ENCODE peak calls at places on chromosomes 16 and 17, in six cellular contexts. Z is right cardiac atrium; B is hypothalamus; R is activated CD8-positive, alpha-beta memory T cell treated with anti-CD3 and anti-CD28 coated beads, Interleukin-2, amount 50 U/mL, for 4 hours; E is kidney glomerular epithelial cell; K is AG04449. L is an unnamed sample.

GRCh38 chr16:66408181-66409048 is 18.7 kb upstream of the BEAN1 start:
- DNase-seq in E (peak), R (no peak), K (no peak), B (no peak), Z (no peak), L (no peak)

GRCh38 chr17:4229627-4230026 is 34.2 kb downstream of the ANKFY1 start:
- DNase-seq in E (peak), Z (peak), B (no peak), R (no peak), K (no peak), L (no peak)

GRCh38 chr16:80791411-80791810 is 13.0 kb downstream of the CDYL2 start:
- DNase-seq in K (no peak), B (no peak), R (no peak), E (no peak), Z (no peak), L (no peak)

GRCh38 chr16:12685806-12686205 is 117.9 kb downstream of the CPPED1 start:
- DNase-seq in R (no peak), B (peak), Z (no peak), E (no peak), K (no peak), L (no peak)

GRCh38 chr17:35898283-35899070 is 18.3 kb upstream of the CCL5 start:
- DNase-seq in E (peak), B (no peak), Z (no peak), K (no peak), R (peak), L (no peak)

GRCh38 chr16:10335681-10336080 is 50.2 kb upstream of the ATF7IP2 start:
- DNase-seq in E (no peak), Z (no peak), R (no peak), K (no peak), B (no peak), L (no peak)

GRCh38 chr17:57569860-57570259 is 175.2 kb downstream of the CCDC182 start:
- DNase-seq in B (no peak), R (no peak), E (no peak), K (no peak), Z (no peak), L (no peak)

GRCh38 chr17:2215616-2216364 is 87.8 kb downstream of the SMG6 start:
- DNase-seq in Z (peak), E (no peak), R (peak), B (peak), K (no peak), L (no peak)

GRCh38 chr16:70659953-70660671 is 13.8 kb downstream of the IL34 start:
- DNase-seq in B (no peak), K (no peak), Z (no peak), E (no peak), R (no peak), L (no peak)

GRCh38 chr17:4980644-4981216 is 6.7 kb downstream of the CAMTA2 start:
- DNase-seq in R (no peak), K (no peak), Z (no peak), B (no peak), E (peak), L (no peak)

GRCh38 chr17:50102164-50102991 is 7.2 kb downstream of the PDK2 start:
- DNase-seq in R (no peak), K (no peak), Z (peak), B (peak), E (no peak), L (peak)

GRCh38 chr17:82091264-82092066 is 6.6 kb downstream of the FASN start:
- DNase-seq in B (no peak), Z (no peak), K (no peak), R (no peak), E (no peak), L (no peak)

GRCh38 chr17:45006927-45007461 is 38.9 kb upstream of the C1QL1 start:
- DNase-seq in E (no peak), B (no peak), Z (no peak), R (no peak), K (no peak), L (no peak)

GRCh38 chr17:75872434-75873351 is 5.7 kb downstream of the TRIM47 start:
- DNase-seq in B (no peak), E (peak), K (no peak), R (no peak), Z (peak), L (no peak)

GRCh38 chr16:3101018-3101840 is 2.1 kb upstream of the ZSCAN10 start:
- DNase-seq in B (no peak), Z (no peak), K (no peak), R (no peak), E (no peak), L (no peak)

GRCh38 chr17:77129568-77130301 is 11.0 kb upstream of the SEC14L1 start:
- DNase-seq in Z (no peak), E (no peak), K (no peak), B (no peak), R (no peak), L (no peak)

GRCh38 chr17:28173071-28173561 is 130.6 kb downstream of the NLK start:
- DNase-seq in B (no peak), E (no peak), Z (no peak), K (no peak), R (no peak), L (no peak)

GRCh38 chr16:4777339-4778049 is 10.5 kb upstream of the ZNF500 start:
- DNase-seq in K (no peak), E (no peak), R (no peak), Z (no peak), B (no peak), L (no peak)

GRCh38 chr17:76537578-76538280 is at the start of gene CYGB:
- DNase-seq in K (no peak), B (no peak), R (no peak), Z (peak), E (no peak), L (no peak)

GRCh38 chr16:28826141-28826540 is 3.3 kb downstream of the ATXN2L start:
- DNase-seq in R (no peak), E (no peak), Z (no peak), K (no peak), B (no peak), L (no peak)

GRCh38 chr17:79187186-79187585 is 112.6 kb downstream of the ENGASE start:
- DNase-seq in Z (no peak), K (no peak), E (no peak), R (no peak), B (no peak), L (no peak)

GRCh38 chr16:80954985-80955384 is 51.7 kb downstream of the CMC2 start:
- DNase-seq in E (no peak), Z (no peak), R (no peak), K (no peak), B (no peak), L (no peak)

GRCh38 chr16:80341242-80341641 is 199.6 kb upstream of the DYNLRB2 start:
- DNase-seq in R (no peak), E (no peak), Z (no peak), B (no peak), K (no peak), L (no peak)

GRCh38 chr16:65922923-65923322 is 443.6 kb upstream of the CDH5 start:
- DNase-seq in R (no peak), E (no peak), Z (no peak), K (no peak), B (no peak), L (no peak)

GRCh38 chr17:48575673-48576478 is 2.3 kb downstream of the HOXB4 start:
- DNase-seq in Z (no peak), K (no peak), E (no peak), R (no peak), B (no peak), L (no peak)